ENCODE peak calls at places on chromosomes 4 and X, in five cellular contexts. One of them, this sample, is unnamed.

GRCh38 chr4:122827258-122827887 is 742 bp downstream of the FGF2 start:
- DNase-seq in putamen: no peak
- DNase-seq in astrocyte: no peak
- DNase-seq in HL-60: no peak
- DNase-seq in RWPE1: peak
- DNase-seq in this sample: peak

GRCh38 chrX:65697173-65697572 is 29.7 kb downstream of the MSN start:
- DNase-seq in putamen: no peak
- DNase-seq in astrocyte: peak
- DNase-seq in HL-60: no peak
- DNase-seq in RWPE1: no peak
- DNase-seq in this sample: no peak

GRCh38 chrX:1477801-1478458 is 25.2 kb upstream of the ASMTL start:
- DNase-seq in putamen: no peak
- DNase-seq in astrocyte: no peak
- DNase-seq in HL-60: no peak
- DNase-seq in RWPE1: no peak
- DNase-seq in this sample: no peak

GRCh38 chr4:102037566-102037965 is 247.0 kb downstream of the BANK1 start:
- DNase-seq in putamen: no peak
- DNase-seq in astrocyte: no peak
- DNase-seq in HL-60: no peak
- DNase-seq in RWPE1: no peak
- DNase-seq in this sample: no peak

GRCh38 chrX:39527045-39527444 is 570.7 kb downstream of the BCOR start:
- DNase-seq in putamen: no peak
- DNase-seq in astrocyte: peak
- DNase-seq in HL-60: no peak
- DNase-seq in RWPE1: no peak
- DNase-seq in this sample: no peak

GRCh38 chrX:53284684-53285447 is 3.5 kb upstream of the IQSEC2 start:
- DNase-seq in putamen: no peak
- DNase-seq in astrocyte: no peak
- DNase-seq in HL-60: no peak
- DNase-seq in RWPE1: no peak
- DNase-seq in this sample: peak

GRCh38 chrX:64437665-64438064 is 42.4 kb upstream of the MTMR8 start:
- DNase-seq in putamen: no peak
- DNase-seq in astrocyte: no peak
- DNase-seq in HL-60: no peak
- DNase-seq in RWPE1: no peak
- DNase-seq in this sample: no peak

GRCh38 chrX:17736856-17737706 is at the start of gene SCML1:
- DNase-seq in putamen: peak
- DNase-seq in astrocyte: peak
- DNase-seq in HL-60: peak
- DNase-seq in RWPE1: peak
- DNase-seq in this sample: peak

GRCh38 chr4:66000500-66001117 is 330.3 kb upstream of the EPHA5 start:
- DNase-seq in putamen: no peak
- DNase-seq in astrocyte: peak
- DNase-seq in HL-60: no peak
- DNase-seq in RWPE1: no peak
- DNase-seq in this sample: no peak

GRCh38 chr4:73914071-73914470 is 44.9 kb downstream of the CXCL1 start:
- DNase-seq in putamen: no peak
- DNase-seq in astrocyte: no peak
- DNase-seq in HL-60: no peak
- DNase-seq in RWPE1: no peak
- DNase-seq in this sample: no peak

GRCh38 chr4:137370206-137370633 is 162.1 kb downstream of the PCDH18 start:
- DNase-seq in putamen: no peak
- DNase-seq in astrocyte: peak
- DNase-seq in HL-60: no peak
- DNase-seq in RWPE1: peak
- DNase-seq in this sample: no peak

GRCh38 chr4:142095886-142096605 is 459.7 kb downstream of the IL15 start:
- DNase-seq in putamen: no peak
- DNase-seq in astrocyte: peak
- DNase-seq in HL-60: no peak
- DNase-seq in RWPE1: peak
- DNase-seq in this sample: peak

GRCh38 chr4:25118096-25118495 is 42.2 kb downstream of the SEPSECS start:
- DNase-seq in putamen: no peak
- DNase-seq in astrocyte: no peak
- DNase-seq in HL-60: no peak
- DNase-seq in RWPE1: no peak
- DNase-seq in this sample: peak

GRCh38 chr4:33714971-33715370 is 2529.3 kb downstream of the ARAP2 start:
- DNase-seq in putamen: no peak
- DNase-seq in astrocyte: no peak
- DNase-seq in HL-60: no peak
- DNase-seq in RWPE1: no peak
- DNase-seq in this sample: no peak

GRCh38 chrX:15911729-15912550 is 57.3 kb upstream of the AP1S2 start:
- DNase-seq in putamen: no peak
- DNase-seq in astrocyte: no peak
- DNase-seq in HL-60: peak
- DNase-seq in RWPE1: no peak
- DNase-seq in this sample: peak

GRCh38 chr4:82217986-82218715 is 155.6 kb downstream of the HNRNPD start:
- DNase-seq in putamen: peak
- DNase-seq in astrocyte: no peak
- DNase-seq in HL-60: no peak
- DNase-seq in RWPE1: no peak
- DNase-seq in this sample: no peak

GRCh38 chr4:22762548-22762947 is 69.8 kb downstream of the GBA3 start:
- DNase-seq in putamen: no peak
- DNase-seq in astrocyte: no peak
- DNase-seq in HL-60: no peak
- DNase-seq in RWPE1: no peak
- DNase-seq in this sample: no peak

This sample was measured in trophoblast cell.